ENCODE peak calls at places on chromosomes 3 and 15, in four cellular contexts. G is glomerular endothelial cell, I is EL, F is mucosa of descending colon. K is an unnamed sample.

GRCh38 chr15:71352765-71353164 is 237.5 kb downstream of the THSD4 start:
- DNase-seq in G (no peak), I (no peak), F (no peak), K (no peak)

GRCh38 chr3:100796556-100796955 is 87.3 kb downstream of the TFG start:
- DNase-seq in G (no peak), I (no peak), F (no peak), K (peak; percentile 41)

GRCh38 chr3:9067352-9067975 is 104.2 kb upstream of the RAD18 start:
- DNase-seq in G (peak; percentile 10), I (peak; percentile 68), F (peak; percentile 70), K (peak; percentile 70)

GRCh38 chr15:75436861-75437260 is 14.6 kb downstream of the SIN3A start:
- DNase-seq in G (no peak), I (no peak), F (no peak), K (no peak)

GRCh38 chr3:50112462-50112861 is 23.7 kb downstream of the RBM5 start:
- DNase-seq in G (no peak), I (no peak), F (no peak), K (no peak)

GRCh38 chr3:116318370-116318769 is 126.9 kb downstream of the LSAMP start:
- DNase-seq in G (no peak), I (no peak), F (no peak), K (no peak)

GRCh38 chr3:119726909-119727308 is 24.1 kb downstream of the CFAP91 start:
- DNase-seq in G (no peak), I (no peak), F (no peak), K (no peak)

GRCh38 chr3:8499181-8499611 is 2.4 kb upstream of the LMCD1 start:
- DNase-seq in G (no peak), I (no peak), F (no peak), K (no peak)

GRCh38 chr15:70091649-70092461 is 5.9 kb downstream of the TLE3 start:
- DNase-seq in G (no peak), I (no peak), F (peak; percentile 49), K (no peak)

GRCh38 chr15:93314245-93314644 is 225.2 kb upstream of the RGMA start:
- DNase-seq in G (no peak), I (no peak), F (no peak), K (no peak)